ENCODE peak calls at places on chromosomes 11 and 22, in four cellular contexts. V is activated T-helper 1 cell treated with anti-CD3 and anti-CD28 coated beads, Interleukin-12 subunit alpha, Interleukin-12 subunit beta, Interleukin-2, Interleukin-4 antibody, amounts not matched to agents 30 ng/mL and 10 ng/mL and 1 ng/mL, durations not matched to agents 14 hours and 24 hours and 36 hours; X is stimulated activated CD4-positive, alpha-beta T cell treated with anti-CD3 and anti-CD28 coated beads, Interleukin-12 subunit alpha, Interleukin-12 subunit beta, amount 100 ng/mL, for 4 hours; C is T-cell. P is an unnamed sample.

GRCh38 chr11:12725863-12726666 is 51.8 kb downstream of the TEAD1 start:
- DNase-seq in V (no peak), X (no peak), C (no peak), P (no peak)

GRCh38 chr22:29043906-29044575 is 17.6 kb downstream of the C22orf31 start:
- DNase-seq in V (no peak), X (no peak), C (no peak), P (no peak)

GRCh38 chr22:38228873-38229740 is 27.3 kb downstream of the MAFF start:
- DNase-seq in V (no peak), X (no peak), C (no peak), P (no peak)

GRCh38 chr11:120500414-120500936 is 11.1 kb upstream of the GRIK4 start:
- DNase-seq in V (no peak), X (no peak), C (no peak), P (no peak)

GRCh38 chr22:31488988-31489617 is 539 bp downstream of the EIF4ENIF1 start:
- DNase-seq in V (peak; percentile 14), X (peak; percentile 33), C (peak; percentile 14), P (peak; percentile 27)

GRCh38 chr11:80414766-80415165 is 973.9 kb upstream of the TENM4 start:
- DNase-seq in V (no peak), X (no peak), C (no peak), P (no peak)

GRCh38 chr22:42856179-42856864 is 751 bp downstream of the ARFGAP3 start:
- DNase-seq in V (peak; percentile 58), X (peak; percentile 55), C (peak; percentile 51), P (peak; percentile 15)

GRCh38 chr22:36862251-36863242 is 1.7 kb downstream of the NCF4 start:
- DNase-seq in V (no peak), X (no peak), C (no peak), P (no peak)

GRCh38 chr11:123183391-123184099 is 11.5 kb downstream of the CLMP start:
- DNase-seq in V (no peak), X (no peak), C (no peak), P (no peak)

GRCh38 chr11:72238040-72238450 is 5.9 kb downstream of the PHOX2A start:
- DNase-seq in V (no peak), X (peak; percentile 38), C (peak; percentile 17), P (peak; percentile 71)

GRCh38 chr11:73564903-73565302 is 33.0 kb downstream of the FAM168A start:
- DNase-seq in V (no peak), X (no peak), C (no peak), P (no peak)

GRCh38 chr11:109784536-109784935 is 308.7 kb upstream of the ZC3H12C start:
- DNase-seq in V (no peak), X (no peak), C (no peak), P (no peak)

GRCh38 chr22:47591709-47592108 is 829.3 kb downstream of the TBC1D22A start:
- DNase-seq in V (no peak), X (no peak), C (no peak), P (no peak)

GRCh38 chr11:68358416-68358815 is 46.0 kb downstream of the LRP5 start:
- DNase-seq in V (no peak), X (no peak), C (no peak), P (no peak)

GRCh38 chr11:8318536-8318935 is 54.9 kb upstream of the LMO1 start:
- DNase-seq in V (no peak), X (no peak), C (no peak), P (no peak)

GRCh38 chr11:62148271-62148980 is 24.6 kb downstream of the INCENP start:
- DNase-seq in V (no peak), X (no peak), C (no peak), P (no peak)

GRCh38 chr11:19218216-19218615 is 16.4 kb upstream of the CSRP3 start:
- DNase-seq in V (no peak), X (no peak), C (no peak), P (no peak)

P was measured in neuronal stem cell.